ENCODE peak calls at places on chromosomes 4 and X, in six cellular contexts. One of them, this sample, is unnamed.
A peak's percentile ranks its signal among the peaks of the same experiment; 100 is the strongest.

GRCh38 chrX:150655713-150656266 is 37.4 kb upstream of the MTMR1 start:
- DNase-seq in activated T-helper 1 cell treated with anti-CD3 and anti-CD28 coated beads, Interleukin-2, amount 50 U/mL, for 16 hours: no peak
- DNase-seq in T-helper 9 cell: no peak
- DNase-seq in stimulated activated naive CD8-positive, alpha-beta T cell treated with anti-CD3 and anti-CD28 coated beads, Interleukin-15, Interleukin-2, amounts not matched to agents 100 U/mL and 50 U/mL, for 24 hours: no peak
- DNase-seq in OCI-M1: no peak
- DNase-seq in prostate gland: no peak
- DNase-seq in this sample: no peak

GRCh38 chrX:69163936-69164741 is 1.1 kb downstream of the PJA1 start:
- DNase-seq in activated T-helper 1 cell treated with anti-CD3 and anti-CD28 coated beads, Interleukin-2, amount 50 U/mL, for 16 hours: peak; percentile 26
- DNase-seq in T-helper 9 cell: peak; percentile 29
- DNase-seq in stimulated activated naive CD8-positive, alpha-beta T cell treated with anti-CD3 and anti-CD28 coated beads, Interleukin-15, Interleukin-2, amounts not matched to agents 100 U/mL and 50 U/mL, for 24 hours: peak; percentile 44
- DNase-seq in OCI-M1: peak; percentile 1
- DNase-seq in prostate gland: peak; percentile 5
- DNase-seq in this sample: no peak

GRCh38 chrX:69028761-69029120 is 136.5 kb downstream of the PJA1 start:
- DNase-seq in activated T-helper 1 cell treated with anti-CD3 and anti-CD28 coated beads, Interleukin-2, amount 50 U/mL, for 16 hours: no peak
- DNase-seq in T-helper 9 cell: no peak
- DNase-seq in stimulated activated naive CD8-positive, alpha-beta T cell treated with anti-CD3 and anti-CD28 coated beads, Interleukin-15, Interleukin-2, amounts not matched to agents 100 U/mL and 50 U/mL, for 24 hours: no peak
- DNase-seq in OCI-M1: no peak
- DNase-seq in prostate gland: no peak
- DNase-seq in this sample: no peak

GRCh38 chrX:155188786-155189185 is 27.5 kb upstream of the VBP1 start:
- DNase-seq in activated T-helper 1 cell treated with anti-CD3 and anti-CD28 coated beads, Interleukin-2, amount 50 U/mL, for 16 hours: no peak
- DNase-seq in T-helper 9 cell: no peak
- DNase-seq in stimulated activated naive CD8-positive, alpha-beta T cell treated with anti-CD3 and anti-CD28 coated beads, Interleukin-15, Interleukin-2, amounts not matched to agents 100 U/mL and 50 U/mL, for 24 hours: no peak
- DNase-seq in OCI-M1: no peak
- DNase-seq in prostate gland: no peak
- DNase-seq in this sample: no peak

GRCh38 chrX:105190252-105190853 is 30.1 kb downstream of the TEX13A start:
- DNase-seq in activated T-helper 1 cell treated with anti-CD3 and anti-CD28 coated beads, Interleukin-2, amount 50 U/mL, for 16 hours: no peak
- DNase-seq in T-helper 9 cell: no peak
- DNase-seq in stimulated activated naive CD8-positive, alpha-beta T cell treated with anti-CD3 and anti-CD28 coated beads, Interleukin-15, Interleukin-2, amounts not matched to agents 100 U/mL and 50 U/mL, for 24 hours: peak; percentile 5
- DNase-seq in OCI-M1: peak; percentile 66
- DNase-seq in prostate gland: peak; percentile 5
- DNase-seq in this sample: no peak

GRCh38 chr4:132065940-132066495 is 1083.1 kb upstream of the PCDH10 start:
- DNase-seq in activated T-helper 1 cell treated with anti-CD3 and anti-CD28 coated beads, Interleukin-2, amount 50 U/mL, for 16 hours: no peak
- DNase-seq in T-helper 9 cell: no peak
- DNase-seq in stimulated activated naive CD8-positive, alpha-beta T cell treated with anti-CD3 and anti-CD28 coated beads, Interleukin-15, Interleukin-2, amounts not matched to agents 100 U/mL and 50 U/mL, for 24 hours: no peak
- DNase-seq in OCI-M1: no peak
- DNase-seq in prostate gland: no peak
- DNase-seq in this sample: no peak

GRCh38 chrX:131633285-131633917 is 89.5 kb downstream of the OR13H1 start:
- DNase-seq in activated T-helper 1 cell treated with anti-CD3 and anti-CD28 coated beads, Interleukin-2, amount 50 U/mL, for 16 hours: no peak
- DNase-seq in T-helper 9 cell: peak; percentile 21
- DNase-seq in stimulated activated naive CD8-positive, alpha-beta T cell treated with anti-CD3 and anti-CD28 coated beads, Interleukin-15, Interleukin-2, amounts not matched to agents 100 U/mL and 50 U/mL, for 24 hours: peak; percentile 35
- DNase-seq in OCI-M1: peak; percentile 57
- DNase-seq in prostate gland: peak; percentile 29
- DNase-seq in this sample: peak; percentile 1

GRCh38 chr4:150090836-150091235 is 12.6 kb downstream of the DCLK2 start:
- DNase-seq in activated T-helper 1 cell treated with anti-CD3 and anti-CD28 coated beads, Interleukin-2, amount 50 U/mL, for 16 hours: no peak
- DNase-seq in T-helper 9 cell: no peak
- DNase-seq in stimulated activated naive CD8-positive, alpha-beta T cell treated with anti-CD3 and anti-CD28 coated beads, Interleukin-15, Interleukin-2, amounts not matched to agents 100 U/mL and 50 U/mL, for 24 hours: no peak
- DNase-seq in OCI-M1: no peak
- DNase-seq in prostate gland: peak; percentile 45
- DNase-seq in this sample: no peak

GRCh38 chrX:51420610-51421009 is 75.8 kb downstream of the NUDT11 start:
- DNase-seq in activated T-helper 1 cell treated with anti-CD3 and anti-CD28 coated beads, Interleukin-2, amount 50 U/mL, for 16 hours: no peak
- DNase-seq in T-helper 9 cell: no peak
- DNase-seq in stimulated activated naive CD8-positive, alpha-beta T cell treated with anti-CD3 and anti-CD28 coated beads, Interleukin-15, Interleukin-2, amounts not matched to agents 100 U/mL and 50 U/mL, for 24 hours: peak; percentile 19
- DNase-seq in OCI-M1: peak; percentile 49
- DNase-seq in prostate gland: peak; percentile 17
- DNase-seq in this sample: no peak

GRCh38 chr4:185849543-185850185 is 37.7 kb upstream of the SORBS2 start:
- DNase-seq in activated T-helper 1 cell treated with anti-CD3 and anti-CD28 coated beads, Interleukin-2, amount 50 U/mL, for 16 hours: no peak
- DNase-seq in T-helper 9 cell: no peak
- DNase-seq in stimulated activated naive CD8-positive, alpha-beta T cell treated with anti-CD3 and anti-CD28 coated beads, Interleukin-15, Interleukin-2, amounts not matched to agents 100 U/mL and 50 U/mL, for 24 hours: no peak
- DNase-seq in OCI-M1: no peak
- DNase-seq in prostate gland: no peak
- DNase-seq in this sample: no peak

GRCh38 chrX:111284615-111285294 is 14.5 kb upstream of the CAPN6 start:
- DNase-seq in activated T-helper 1 cell treated with anti-CD3 and anti-CD28 coated beads, Interleukin-2, amount 50 U/mL, for 16 hours: no peak
- DNase-seq in T-helper 9 cell: no peak
- DNase-seq in stimulated activated naive CD8-positive, alpha-beta T cell treated with anti-CD3 and anti-CD28 coated beads, Interleukin-15, Interleukin-2, amounts not matched to agents 100 U/mL and 50 U/mL, for 24 hours: no peak
- DNase-seq in OCI-M1: no peak
- DNase-seq in prostate gland: no peak
- DNase-seq in this sample: no peak

GRCh38 chr4:187789078-187789477 is 206.5 kb upstream of the ZFP42 start:
- DNase-seq in activated T-helper 1 cell treated with anti-CD3 and anti-CD28 coated beads, Interleukin-2, amount 50 U/mL, for 16 hours: no peak
- DNase-seq in T-helper 9 cell: no peak
- DNase-seq in stimulated activated naive CD8-positive, alpha-beta T cell treated with anti-CD3 and anti-CD28 coated beads, Interleukin-15, Interleukin-2, amounts not matched to agents 100 U/mL and 50 U/mL, for 24 hours: no peak
- DNase-seq in OCI-M1: no peak
- DNase-seq in prostate gland: no peak
- DNase-seq in this sample: no peak

GRCh38 chr4:110480031-110480549 is 4.1 kb downstream of the ENPEP start:
- DNase-seq in activated T-helper 1 cell treated with anti-CD3 and anti-CD28 coated beads, Interleukin-2, amount 50 U/mL, for 16 hours: no peak
- DNase-seq in T-helper 9 cell: no peak
- DNase-seq in stimulated activated naive CD8-positive, alpha-beta T cell treated with anti-CD3 and anti-CD28 coated beads, Interleukin-15, Interleukin-2, amounts not matched to agents 100 U/mL and 50 U/mL, for 24 hours: no peak
- DNase-seq in OCI-M1: no peak
- DNase-seq in prostate gland: no peak
- DNase-seq in this sample: no peak

GRCh38 chr4:157600583-157600982 is 380.1 kb downstream of the GRIA2 start:
- DNase-seq in activated T-helper 1 cell treated with anti-CD3 and anti-CD28 coated beads, Interleukin-2, amount 50 U/mL, for 16 hours: no peak
- DNase-seq in T-helper 9 cell: no peak
- DNase-seq in stimulated activated naive CD8-positive, alpha-beta T cell treated with anti-CD3 and anti-CD28 coated beads, Interleukin-15, Interleukin-2, amounts not matched to agents 100 U/mL and 50 U/mL, for 24 hours: no peak
- DNase-seq in OCI-M1: no peak
- DNase-seq in prostate gland: no peak
- DNase-seq in this sample: no peak

GRCh38 chrX:58025979-58026378 is 115.7 kb upstream of the ZXDA start:
- DNase-seq in activated T-helper 1 cell treated with anti-CD3 and anti-CD28 coated beads, Interleukin-2, amount 50 U/mL, for 16 hours: no peak
- DNase-seq in T-helper 9 cell: peak; percentile 13
- DNase-seq in stimulated activated naive CD8-positive, alpha-beta T cell treated with anti-CD3 and anti-CD28 coated beads, Interleukin-15, Interleukin-2, amounts not matched to agents 100 U/mL and 50 U/mL, for 24 hours: peak; percentile 10
- DNase-seq in OCI-M1: peak; percentile 56
- DNase-seq in prostate gland: peak; percentile 4
- DNase-seq in this sample: no peak

GRCh38 chr4:41050116-41050515 is 164.2 kb downstream of the APBB2 start:
- DNase-seq in activated T-helper 1 cell treated with anti-CD3 and anti-CD28 coated beads, Interleukin-2, amount 50 U/mL, for 16 hours: no peak
- DNase-seq in T-helper 9 cell: no peak
- DNase-seq in stimulated activated naive CD8-positive, alpha-beta T cell treated with anti-CD3 and anti-CD28 coated beads, Interleukin-15, Interleukin-2, amounts not matched to agents 100 U/mL and 50 U/mL, for 24 hours: no peak
- DNase-seq in OCI-M1: no peak
- DNase-seq in prostate gland: no peak
- DNase-seq in this sample: no peak

GRCh38 chr4:108890491-108890890 is 127.6 kb upstream of the ETNPPL start:
- DNase-seq in activated T-helper 1 cell treated with anti-CD3 and anti-CD28 coated beads, Interleukin-2, amount 50 U/mL, for 16 hours: no peak
- DNase-seq in T-helper 9 cell: no peak
- DNase-seq in stimulated activated naive CD8-positive, alpha-beta T cell treated with anti-CD3 and anti-CD28 coated beads, Interleukin-15, Interleukin-2, amounts not matched to agents 100 U/mL and 50 U/mL, for 24 hours: no peak
- DNase-seq in OCI-M1: peak; percentile 9
- DNase-seq in prostate gland: no peak
- DNase-seq in this sample: no peak

GRCh38 chrX:139554367-139554766 is 23.8 kb downstream of the F9 start:
- DNase-seq in activated T-helper 1 cell treated with anti-CD3 and anti-CD28 coated beads, Interleukin-2, amount 50 U/mL, for 16 hours: no peak
- DNase-seq in T-helper 9 cell: no peak
- DNase-seq in stimulated activated naive CD8-positive, alpha-beta T cell treated with anti-CD3 and anti-CD28 coated beads, Interleukin-15, Interleukin-2, amounts not matched to agents 100 U/mL and 50 U/mL, for 24 hours: no peak
- DNase-seq in OCI-M1: no peak
- DNase-seq in prostate gland: no peak
- DNase-seq in this sample: no peak

GRCh38 chr4:2482693-2483092 is 13.8 kb downstream of the RNF4 start:
- DNase-seq in activated T-helper 1 cell treated with anti-CD3 and anti-CD28 coated beads, Interleukin-2, amount 50 U/mL, for 16 hours: no peak
- DNase-seq in T-helper 9 cell: no peak
- DNase-seq in stimulated activated naive CD8-positive, alpha-beta T cell treated with anti-CD3 and anti-CD28 coated beads, Interleukin-15, Interleukin-2, amounts not matched to agents 100 U/mL and 50 U/mL, for 24 hours: no peak
- DNase-seq in OCI-M1: no peak
- DNase-seq in prostate gland: no peak
- DNase-seq in this sample: no peak

GRCh38 chr4:168124008-168124641 is 31.8 kb downstream of the ANXA10 start:
- DNase-seq in activated T-helper 1 cell treated with anti-CD3 and anti-CD28 coated beads, Interleukin-2, amount 50 U/mL, for 16 hours: no peak
- DNase-seq in T-helper 9 cell: no peak
- DNase-seq in stimulated activated naive CD8-positive, alpha-beta T cell treated with anti-CD3 and anti-CD28 coated beads, Interleukin-15, Interleukin-2, amounts not matched to agents 100 U/mL and 50 U/mL, for 24 hours: no peak
- DNase-seq in OCI-M1: no peak
- DNase-seq in prostate gland: no peak
- DNase-seq in this sample: no peak

GRCh38 chrX:69137911-69138310 is 27.3 kb downstream of the PJA1 start:
- DNase-seq in activated T-helper 1 cell treated with anti-CD3 and anti-CD28 coated beads, Interleukin-2, amount 50 U/mL, for 16 hours: no peak
- DNase-seq in T-helper 9 cell: no peak
- DNase-seq in stimulated activated naive CD8-positive, alpha-beta T cell treated with anti-CD3 and anti-CD28 coated beads, Interleukin-15, Interleukin-2, amounts not matched to agents 100 U/mL and 50 U/mL, for 24 hours: no peak
- DNase-seq in OCI-M1: no peak
- DNase-seq in prostate gland: no peak
- DNase-seq in this sample: no peak

GRCh38 chr4:83075696-83076095 is 38.8 kb downstream of the PLAC8 start:
- DNase-seq in activated T-helper 1 cell treated with anti-CD3 and anti-CD28 coated beads, Interleukin-2, amount 50 U/mL, for 16 hours: no peak
- DNase-seq in T-helper 9 cell: no peak
- DNase-seq in stimulated activated naive CD8-positive, alpha-beta T cell treated with anti-CD3 and anti-CD28 coated beads, Interleukin-15, Interleukin-2, amounts not matched to agents 100 U/mL and 50 U/mL, for 24 hours: no peak
- DNase-seq in OCI-M1: no peak
- DNase-seq in prostate gland: no peak
- DNase-seq in this sample: no peak

GRCh38 chr4:38656111-38656510 is 7.9 kb upstream of the KLF3 start:
- DNase-seq in activated T-helper 1 cell treated with anti-CD3 and anti-CD28 coated beads, Interleukin-2, amount 50 U/mL, for 16 hours: no peak
- DNase-seq in T-helper 9 cell: no peak
- DNase-seq in stimulated activated naive CD8-positive, alpha-beta T cell treated with anti-CD3 and anti-CD28 coated beads, Interleukin-15, Interleukin-2, amounts not matched to agents 100 U/mL and 50 U/mL, for 24 hours: no peak
- DNase-seq in OCI-M1: no peak
- DNase-seq in prostate gland: no peak
- DNase-seq in this sample: no peak

GRCh38 chrX:123698979-123699378 is 33.9 kb downstream of the THOC2 start:
- DNase-seq in activated T-helper 1 cell treated with anti-CD3 and anti-CD28 coated beads, Interleukin-2, amount 50 U/mL, for 16 hours: no peak
- DNase-seq in T-helper 9 cell: no peak
- DNase-seq in stimulated activated naive CD8-positive, alpha-beta T cell treated with anti-CD3 and anti-CD28 coated beads, Interleukin-15, Interleukin-2, amounts not matched to agents 100 U/mL and 50 U/mL, for 24 hours: no peak
- DNase-seq in OCI-M1: no peak
- DNase-seq in prostate gland: no peak
- DNase-seq in this sample: no peak

GRCh38 chrX:13029341-13029740 is 15.1 kb downstream of the FAM9C start:
- DNase-seq in activated T-helper 1 cell treated with anti-CD3 and anti-CD28 coated beads, Interleukin-2, amount 50 U/mL, for 16 hours: no peak
- DNase-seq in T-helper 9 cell: no peak
- DNase-seq in stimulated activated naive CD8-positive, alpha-beta T cell treated with anti-CD3 and anti-CD28 coated beads, Interleukin-15, Interleukin-2, amounts not matched to agents 100 U/mL and 50 U/mL, for 24 hours: no peak
- DNase-seq in OCI-M1: no peak
- DNase-seq in prostate gland: peak; percentile 8
- DNase-seq in this sample: no peak

GRCh38 chr4:29726938-29727337 is 993.2 kb upstream of the PCDH7 start:
- DNase-seq in activated T-helper 1 cell treated with anti-CD3 and anti-CD28 coated beads, Interleukin-2, amount 50 U/mL, for 16 hours: no peak
- DNase-seq in T-helper 9 cell: no peak
- DNase-seq in stimulated activated naive CD8-positive, alpha-beta T cell treated with anti-CD3 and anti-CD28 coated beads, Interleukin-15, Interleukin-2, amounts not matched to agents 100 U/mL and 50 U/mL, for 24 hours: no peak
- DNase-seq in OCI-M1: peak; percentile 5
- DNase-seq in prostate gland: no peak
- DNase-seq in this sample: no peak

GRCh38 chrX:100687546-100687945 is 43.5 kb downstream of the SRPX2 start:
- DNase-seq in activated T-helper 1 cell treated with anti-CD3 and anti-CD28 coated beads, Interleukin-2, amount 50 U/mL, for 16 hours: no peak
- DNase-seq in T-helper 9 cell: no peak
- DNase-seq in stimulated activated naive CD8-positive, alpha-beta T cell treated with anti-CD3 and anti-CD28 coated beads, Interleukin-15, Interleukin-2, amounts not matched to agents 100 U/mL and 50 U/mL, for 24 hours: peak; percentile 5
- DNase-seq in OCI-M1: peak; percentile 22
- DNase-seq in prostate gland: no peak
- DNase-seq in this sample: no peak

GRCh38 chr4:153281476-153281875 is 63.0 kb upstream of the MND1 start:
- DNase-seq in activated T-helper 1 cell treated with anti-CD3 and anti-CD28 coated beads, Interleukin-2, amount 50 U/mL, for 16 hours: no peak
- DNase-seq in T-helper 9 cell: no peak
- DNase-seq in stimulated activated naive CD8-positive, alpha-beta T cell treated with anti-CD3 and anti-CD28 coated beads, Interleukin-15, Interleukin-2, amounts not matched to agents 100 U/mL and 50 U/mL, for 24 hours: no peak
- DNase-seq in OCI-M1: no peak
- DNase-seq in prostate gland: no peak
- DNase-seq in this sample: no peak

GRCh38 chr4:172772781-172773180 is 395.8 kb upstream of the GALNT7 start:
- DNase-seq in activated T-helper 1 cell treated with anti-CD3 and anti-CD28 coated beads, Interleukin-2, amount 50 U/mL, for 16 hours: no peak
- DNase-seq in T-helper 9 cell: no peak
- DNase-seq in stimulated activated naive CD8-positive, alpha-beta T cell treated with anti-CD3 and anti-CD28 coated beads, Interleukin-15, Interleukin-2, amounts not matched to agents 100 U/mL and 50 U/mL, for 24 hours: no peak
- DNase-seq in OCI-M1: no peak
- DNase-seq in prostate gland: no peak
- DNase-seq in this sample: no peak

GRCh38 chr4:74426101-74426500 is 18.8 kb upstream of the AREG start:
- DNase-seq in activated T-helper 1 cell treated with anti-CD3 and anti-CD28 coated beads, Interleukin-2, amount 50 U/mL, for 16 hours: no peak
- DNase-seq in T-helper 9 cell: no peak
- DNase-seq in stimulated activated naive CD8-positive, alpha-beta T cell treated with anti-CD3 and anti-CD28 coated beads, Interleukin-15, Interleukin-2, amounts not matched to agents 100 U/mL and 50 U/mL, for 24 hours: no peak
- DNase-seq in OCI-M1: no peak
- DNase-seq in prostate gland: no peak
- DNase-seq in this sample: no peak

GRCh38 chrX:150161092-150161672 is 201.9 kb upstream of the MAMLD1 start:
- DNase-seq in activated T-helper 1 cell treated with anti-CD3 and anti-CD28 coated beads, Interleukin-2, amount 50 U/mL, for 16 hours: no peak
- DNase-seq in T-helper 9 cell: no peak
- DNase-seq in stimulated activated naive CD8-positive, alpha-beta T cell treated with anti-CD3 and anti-CD28 coated beads, Interleukin-15, Interleukin-2, amounts not matched to agents 100 U/mL and 50 U/mL, for 24 hours: no peak
- DNase-seq in OCI-M1: no peak
- DNase-seq in prostate gland: no peak
- DNase-seq in this sample: no peak

GRCh38 chrX:70434914-70435586 is 9.6 kb upstream of the DLG3 start:
- DNase-seq in activated T-helper 1 cell treated with anti-CD3 and anti-CD28 coated beads, Interleukin-2, amount 50 U/mL, for 16 hours: no peak
- DNase-seq in T-helper 9 cell: no peak
- DNase-seq in stimulated activated naive CD8-positive, alpha-beta T cell treated with anti-CD3 and anti-CD28 coated beads, Interleukin-15, Interleukin-2, amounts not matched to agents 100 U/mL and 50 U/mL, for 24 hours: peak; percentile 7
- DNase-seq in OCI-M1: no peak
- DNase-seq in prostate gland: no peak
- DNase-seq in this sample: no peak

GRCh38 chrX:154489182-154489581 is 1.2 kb downstream of the SLC10A3 start:
- DNase-seq in activated T-helper 1 cell treated with anti-CD3 and anti-CD28 coated beads, Interleukin-2, amount 50 U/mL, for 16 hours: no peak
- DNase-seq in T-helper 9 cell: no peak
- DNase-seq in stimulated activated naive CD8-positive, alpha-beta T cell treated with anti-CD3 and anti-CD28 coated beads, Interleukin-15, Interleukin-2, amounts not matched to agents 100 U/mL and 50 U/mL, for 24 hours: no peak
- DNase-seq in OCI-M1: no peak
- DNase-seq in prostate gland: no peak
- DNase-seq in this sample: no peak

GRCh38 chrX:111511477-111511876 is at the start of gene SERTM2:
- DNase-seq in activated T-helper 1 cell treated with anti-CD3 and anti-CD28 coated beads, Interleukin-2, amount 50 U/mL, for 16 hours: no peak
- DNase-seq in T-helper 9 cell: no peak
- DNase-seq in stimulated activated naive CD8-positive, alpha-beta T cell treated with anti-CD3 and anti-CD28 coated beads, Interleukin-15, Interleukin-2, amounts not matched to agents 100 U/mL and 50 U/mL, for 24 hours: no peak
- DNase-seq in OCI-M1: peak; percentile 89
- DNase-seq in prostate gland: no peak
- DNase-seq in this sample: no peak

GRCh38 chrX:103063918-103064434 is at the start of gene BEX1:
- DNase-seq in activated T-helper 1 cell treated with anti-CD3 and anti-CD28 coated beads, Interleukin-2, amount 50 U/mL, for 16 hours: no peak
- DNase-seq in T-helper 9 cell: no peak
- DNase-seq in stimulated activated naive CD8-positive, alpha-beta T cell treated with anti-CD3 and anti-CD28 coated beads, Interleukin-15, Interleukin-2, amounts not matched to agents 100 U/mL and 50 U/mL, for 24 hours: peak; percentile 11
- DNase-seq in OCI-M1: no peak
- DNase-seq in prostate gland: peak; percentile 6
- DNase-seq in this sample: no peak

GRCh38 chr4:56863441-56864129 is 42.1 kb upstream of the SPINK2 start:
- DNase-seq in activated T-helper 1 cell treated with anti-CD3 and anti-CD28 coated beads, Interleukin-2, amount 50 U/mL, for 16 hours: no peak
- DNase-seq in T-helper 9 cell: no peak
- DNase-seq in stimulated activated naive CD8-positive, alpha-beta T cell treated with anti-CD3 and anti-CD28 coated beads, Interleukin-15, Interleukin-2, amounts not matched to agents 100 U/mL and 50 U/mL, for 24 hours: no peak
- DNase-seq in OCI-M1: no peak
- DNase-seq in prostate gland: no peak
- DNase-seq in this sample: no peak

GRCh38 chrX:19707472-19707871 is 179.9 kb downstream of the SH3KBP1 start:
- DNase-seq in activated T-helper 1 cell treated with anti-CD3 and anti-CD28 coated beads, Interleukin-2, amount 50 U/mL, for 16 hours: no peak
- DNase-seq in T-helper 9 cell: no peak
- DNase-seq in stimulated activated naive CD8-positive, alpha-beta T cell treated with anti-CD3 and anti-CD28 coated beads, Interleukin-15, Interleukin-2, amounts not matched to agents 100 U/mL and 50 U/mL, for 24 hours: no peak
- DNase-seq in OCI-M1: peak; percentile 80
- DNase-seq in prostate gland: no peak
- DNase-seq in this sample: no peak

GRCh38 chrX:2497961-2498780 is 2.6 kb downstream of the DHRSX start:
- DNase-seq in activated T-helper 1 cell treated with anti-CD3 and anti-CD28 coated beads, Interleukin-2, amount 50 U/mL, for 16 hours: no peak
- DNase-seq in T-helper 9 cell: no peak
- DNase-seq in stimulated activated naive CD8-positive, alpha-beta T cell treated with anti-CD3 and anti-CD28 coated beads, Interleukin-15, Interleukin-2, amounts not matched to agents 100 U/mL and 50 U/mL, for 24 hours: no peak
- DNase-seq in OCI-M1: no peak
- DNase-seq in prostate gland: peak; percentile 43
- DNase-seq in this sample: no peak